ENCODE peak calls at places on chromosomes 3 and 15, in eight cellular contexts. W is stomach; R is fibroblast of the aortic adventitia; O is CD8-positive, alpha-beta T cell; Q is omental fat pad; Z is SK-N-SH; H is endodermal cell; S is neural crest cell. B is an unnamed sample.

GRCh38 chr3:72907131-72907697 is 19.4 kb downstream of the GXYLT2 start:
- DNase-seq in O (no peak), Z (no peak), S (no peak), R (peak), Q (no peak), W (no peak), H (no peak), B (peak)

GRCh38 chr3:81922404-81922803 is 161.0 kb upstream of the GBE1 start:
- DNase-seq in W (no peak), S (no peak), R (no peak), O (no peak), H (no peak), Q (no peak), Z (no peak), B (no peak)

GRCh38 chr3:27639271-27639670 is 82.9 kb downstream of the EOMES start:
- DNase-seq in W (no peak), Q (no peak), R (no peak), H (no peak), Z (no peak), S (no peak), O (no peak), B (no peak)

GRCh38 chr3:72767927-72768880 is 80.0 kb downstream of the SHQ1 start:
- DNase-seq in W (no peak), H (peak), Z (no peak), S (no peak), O (no peak), Q (no peak), R (no peak), B (no peak)

GRCh38 chr15:80026310-80026709 is 33.2 kb upstream of the ZFAND6 start:
- DNase-seq in Q (no peak), W (no peak), H (no peak), S (no peak), R (no peak), Z (no peak), O (no peak), B (no peak)

GRCh38 chr3:97720417-97720816 is 44.1 kb upstream of the ARL6 start:
- DNase-seq in Q (no peak), H (no peak), W (no peak), S (no peak), Z (no peak), R (no peak), O (no peak), B (no peak)

GRCh38 chr3:95134693-95135375 is 1072.0 kb downstream of the NSUN3 start:
- DNase-seq in R (no peak), Z (no peak), H (no peak), Q (no peak), O (no peak), S (no peak), W (no peak), B (no peak)

GRCh38 chr3:10008588-10009344 is 17.5 kb upstream of the FANCD2 start:
- DNase-seq in O (peak), W (peak), R (peak), S (peak), Z (peak), H (peak), Q (peak), B (peak)

GRCh38 chr3:73621388-73621787 is 3.4 kb downstream of the PDZRN3 start:
- DNase-seq in Z (no peak), Q (no peak), H (no peak), S (no peak), O (no peak), R (peak), W (no peak), B (no peak)

GRCh38 chr3:44321335-44321734 is 17.2 kb upstream of the TCAIM start:
- DNase-seq in Z (no peak), R (no peak), O (no peak), Q (no peak), S (no peak), W (no peak), H (no peak), B (no peak)

GRCh38 chr3:44323341-44323955 is 15.1 kb upstream of the TCAIM start:
- DNase-seq in Z (peak), R (peak), H (peak), O (peak), S (peak), W (peak), Q (peak), B (peak)

DNA sequence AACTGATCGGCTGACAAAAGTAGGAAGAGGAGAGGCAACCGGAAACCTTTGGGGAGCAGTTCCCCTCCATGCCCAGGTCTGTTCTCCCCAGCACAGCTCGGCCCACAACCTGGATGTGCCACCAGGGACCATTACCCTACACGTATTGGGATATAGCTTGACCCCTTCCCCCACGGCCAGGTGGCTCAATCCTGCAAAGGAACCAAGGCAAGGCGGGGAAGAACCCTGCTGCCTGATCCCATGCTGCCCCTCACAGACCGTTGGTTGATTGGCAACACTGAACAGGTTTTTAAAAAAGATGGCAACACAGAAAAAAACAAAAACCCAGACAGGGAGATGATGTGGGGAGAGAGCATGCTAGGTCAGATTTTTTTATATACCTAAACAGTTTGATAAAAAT is 19.6 kb upstream of the TCAIM start:
- DNase-seq in Q (no peak), Z (peak), W (no peak), H (peak), O (no peak), R (no peak), S (no peak), B (no peak)
- TF ChIP-seq CTCF in Q (no peak), Z (no peak), W (no peak), H (peak), O (no peak), R (no peak), S (no peak), B (no peak)

GRCh38 chr3:11850003-11850402 is 3.3 kb upstream of the TAMM41 start:
- DNase-seq in Z (no peak), Q (no peak), O (no peak), R (no peak), W (no peak), S (no peak), H (peak), B (no peak)

GRCh38 chr3:11847035-11847394 is 330 bp upstream of the TAMM41 start:
- DNase-seq in W (no peak), H (no peak), S (no peak), R (no peak), Q (no peak), O (no peak), Z (no peak), B (no peak)

GRCh38 chr3:11846281-11847034 is at the start of gene TAMM41:
- DNase-seq in W (peak), R (peak), H (peak), Z (peak), O (peak), Q (peak), S (peak), B (peak)

GRCh38 chr3:11845661-11846060 is 1.0 kb downstream of the TAMM41 start:
- DNase-seq in O (no peak), Z (no peak), Q (no peak), W (no peak), S (no peak), R (no peak), H (no peak), B (no peak)

DNA sequence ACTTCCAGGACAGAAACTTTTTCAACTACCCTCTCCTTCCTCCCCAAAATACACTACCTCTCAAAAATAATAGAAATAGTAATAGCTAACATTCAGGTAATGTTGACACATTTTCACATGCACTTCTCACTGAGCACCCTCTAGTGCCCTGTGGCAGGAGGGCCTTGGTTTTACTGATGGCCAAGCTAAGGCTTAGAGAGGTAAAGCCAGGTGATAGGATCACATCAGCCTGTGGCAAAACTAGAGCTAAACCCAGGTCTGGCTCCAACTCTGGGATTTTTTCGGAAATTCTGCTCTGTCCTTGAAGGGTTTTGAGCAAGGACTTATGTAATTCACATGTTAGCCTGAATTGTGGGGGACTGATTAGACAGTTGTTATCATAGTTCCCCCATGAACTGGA is 922 bp upstream of the TAMM41 start:
- DNase-seq in W (no peak), S (no peak), R (no peak), H (peak), O (no peak), Z (no peak), Q (no peak), B (no peak)
- TF ChIP-seq CTCF in W (no peak), S (no peak), R (peak), H (peak), O (no peak), Z (no peak), Q (no peak), B (no peak)

GRCh38 chr15:42133892-42134502 is 22.4 kb downstream of the PLA2G4F start:
- DNase-seq in H (peak), S (peak), O (peak), W (peak), Z (peak), R (peak), Q (no peak), B (peak)
- TF ChIP-seq CTCF in H (peak), S (peak), O (no peak), W (peak), Z (peak), R (peak), Q (no peak), B (peak)

GRCh38 chr15:66809664-66810063 is 107.6 kb downstream of the SMAD6 start:
- DNase-seq in Z (no peak), R (no peak), S (no peak), W (no peak), H (peak), Q (no peak), O (no peak), B (no peak)

GRCh38 chr15:66805207-66805975 is 103.4 kb downstream of the SMAD6 start:
- DNase-seq in O (no peak), R (no peak), S (no peak), Z (no peak), H (no peak), W (no peak), Q (no peak), B (no peak)

GRCh38 chr15:66803749-66804148 is 101.7 kb downstream of the SMAD6 start:
- DNase-seq in Q (no peak), S (no peak), W (no peak), O (no peak), Z (no peak), H (no peak), R (no peak), B (no peak)

GRCh38 chr15:66803182-66803729 is 101.2 kb downstream of the SMAD6 start:
- DNase-seq in H (peak), Q (peak), R (peak), W (peak), Z (peak), O (no peak), S (peak), B (peak)

GRCh38 chr15:66808181-66808824 is 106.3 kb downstream of the SMAD6 start:
- DNase-seq in Z (no peak), R (no peak), O (no peak), W (no peak), Q (no peak), H (peak), S (no peak), B (no peak)
- TF ChIP-seq CTCF in Z (no peak), R (no peak), O (no peak), W (no peak), Q (no peak), H (no peak), S (no peak), B (no peak)

GRCh38 chr3:106033654-106034053 is 164.8 kb upstream of the CBLB start:
- DNase-seq in H (no peak), Z (no peak), Q (no peak), O (no peak), W (no peak), S (no peak), R (no peak), B (no peak)

GRCh38 chr3:106034313-106034712 is 165.5 kb upstream of the CBLB start:
- DNase-seq in R (no peak), S (no peak), O (no peak), W (no peak), H (no peak), Z (no peak), Q (no peak), B (no peak)

GRCh38 chr3:106032479-106032878 is 163.7 kb upstream of the CBLB start:
- DNase-seq in O (no peak), W (no peak), H (no peak), S (no peak), R (no peak), Z (no peak), Q (no peak), B (no peak)

GRCh38 chr3:106030620-106030945 is 161.8 kb upstream of the CBLB start:
- DNase-seq in S (no peak), Q (no peak), R (peak), O (no peak), Z (no peak), H (no peak), W (no peak), B (peak)

DNA sequence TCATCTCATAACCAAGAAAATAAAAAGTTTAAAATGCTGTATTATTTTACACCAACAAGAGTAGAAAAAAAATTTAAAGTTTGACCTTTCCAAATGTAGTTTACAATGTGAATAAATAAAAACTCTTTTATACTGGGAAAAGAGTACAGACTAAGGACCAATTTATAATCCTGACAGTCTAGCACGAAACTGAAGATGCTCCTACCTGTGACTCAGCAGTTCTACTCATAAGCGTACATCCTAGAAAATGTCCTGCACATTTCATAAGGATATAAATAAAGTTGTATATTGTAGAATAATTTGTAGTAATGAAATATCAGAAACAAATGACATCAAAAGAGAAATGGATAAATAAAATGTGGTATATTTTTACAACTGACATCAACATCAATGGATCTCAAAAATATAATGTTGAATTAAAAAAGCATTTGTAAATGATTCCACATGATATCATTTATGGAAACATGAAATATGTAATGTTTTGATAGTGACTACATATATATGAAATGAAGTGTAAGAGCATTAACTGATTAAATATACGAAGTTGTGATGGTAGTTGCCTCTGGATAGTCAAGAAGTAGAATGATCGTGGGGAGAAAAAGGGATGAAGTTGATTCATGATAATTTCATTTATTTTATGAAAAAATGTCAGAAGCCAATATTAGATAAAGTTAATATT is 161.3 kb upstream of the CBLB start:
- DNase-seq in O (no peak), H (no peak), Q (no peak), W (no peak), S (no peak), Z (no peak), R (no peak), B (no peak)
- TF ChIP-seq CTCF in O (no peak), H (no peak), Q (no peak), W (no peak), S (no peak), Z (no peak), R (no peak), B (no peak)

DNA sequence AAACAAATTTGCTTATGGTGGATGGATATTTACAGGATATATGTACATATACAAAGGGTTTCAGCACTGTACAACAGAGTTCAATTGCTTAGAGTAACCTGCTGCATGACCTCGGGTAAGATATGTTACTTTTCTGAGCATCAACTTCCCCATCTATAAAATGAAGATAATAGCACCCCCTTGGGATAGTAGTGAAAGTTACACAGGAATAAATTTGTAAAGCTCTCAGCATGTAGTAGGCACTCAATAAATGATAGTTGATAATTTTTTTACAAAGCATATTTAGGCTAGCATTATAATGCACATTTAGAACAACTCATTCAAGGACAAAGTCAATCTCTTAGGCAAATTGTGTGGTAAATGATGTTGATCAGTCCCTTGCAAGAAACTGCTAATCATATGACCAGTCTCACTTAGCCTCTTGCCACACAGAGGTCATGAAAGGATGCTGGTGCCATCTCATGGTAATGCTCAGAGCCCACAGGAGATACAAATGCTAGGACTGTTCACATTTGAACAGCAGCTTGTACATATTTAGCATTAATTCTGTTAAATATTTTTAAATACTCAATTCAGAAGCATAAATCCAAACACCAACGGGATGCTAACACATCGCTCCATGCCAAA is 123.9 kb downstream of the MAGI1 start:
- DNase-seq in R (no peak), Q (no peak), H (no peak), Z (no peak), O (no peak), W (no peak), S (no peak), B (no peak)
- TF ChIP-seq CTCF in R (peak), Q (no peak), H (peak), Z (peak), O (no peak), W (no peak), S (no peak), B (peak)

B was measured in HFFc6.